ENCODE peak calls at places on chromosomes 5 and 9, in five cellular contexts. H is tibial artery, F is lower lobe of right lung, E is aorta, M is PC-9. B is an unnamed sample. For H3K4me1, the result is how much of the 10 kb centered on the place peaks cover.

GRCh38 chr5:53922508-53923498 is 362.4 kb downstream of the NDUFS4 start:
- DNase-seq in E (no peak), F (no peak), M (no peak), H (no peak), B (no peak)

GRCh38 chr9:4111233-4112000 is 188.5 kb downstream of the GLIS3 start:
- DNase-seq in E (no peak), H (no peak), F (no peak), M (no peak), B (no peak)

GRCh38 chr9:135480071-135480941 is 724 bp downstream of the PPP1R26 start:
- DNase-seq in F (peak), M (no peak), E (no peak), H (no peak), B (no peak)

GRCh38 chr5:41519801-41520200 is 9.4 kb upstream of the PLCXD3 start:
- DNase-seq in H (no peak), E (no peak), F (no peak), M (no peak), B (no peak)

GRCh38 chr5:80963966-80964481 is 3.9 kb downstream of the RASGRF2 start:
- DNase-seq in M (no peak), E (no peak), H (no peak), F (no peak), B (no peak)

GRCh38 chr9:97807681-97808080 is 45.3 kb upstream of the FOXE1 start:
- DNase-seq in E (no peak), M (peak), F (no peak), H (no peak), B (no peak)

GRCh38 chr9:82490019-82490499 is 501.5 kb downstream of the SPATA31D1 start:
- DNase-seq in M (no peak), E (no peak), H (no peak), F (no peak), B (no peak)

GRCh38 chr9:127854169-127854833 is at the start of gene ENG:
- DNase-seq in M (peak), F (peak), H (peak), E (peak), B (peak)

GRCh38 chr9:120438111-120438510 is 141.9 kb downstream of the CDK5RAP2 start:
- DNase-seq in F (no peak), M (no peak), H (no peak), E (no peak), B (no peak)

GRCh38 chr5:121949885-121950284 is 11.9 kb upstream of the SRFBP1 start:
- DNase-seq in H (no peak), M (no peak), E (no peak), F (no peak), B (no peak)

GRCh38 chr5:169751490-169751889 is 114.4 kb downstream of the DOCK2 start:
- DNase-seq in H (no peak), M (no peak), F (no peak), E (no peak), B (no peak)

GRCh38 chr9:21160178-21160577 is 6.3 kb downstream of the IFNA21 start:
- DNase-seq in F (no peak), H (no peak), M (no peak), E (no peak), B (no peak)

GRCh38 chr9:107295995-107296394 is 12.9 kb downstream of the RAD23B start:
- DNase-seq in M (no peak), H (no peak), E (no peak), F (no peak), B (no peak)

GRCh38 chr5:111829701-111830100 is 72.7 kb upstream of the NREP start:
- DNase-seq in E (no peak), M (no peak), H (no peak), F (no peak), B (no peak)

GRCh38 chr5:157026789-157027424 is 32.0 kb downstream of the HAVCR1 start:
- DNase-seq in H (no peak), F (no peak), M (peak), E (no peak), B (no peak)

GRCh38 chr9:121399883-121400607 is 30.0 kb upstream of the STOM start:
- DNase-seq in H (no peak), F (no peak), M (peak), E (no peak), B (no peak)

GRCh38 chr9:125829743-125830142 is 82.6 kb downstream of the PBX3 start:
- DNase-seq in F (no peak), M (no peak), H (peak), E (no peak), B (no peak)

GRCh38 chr5:14469485-14470377 is 111.9 kb upstream of the OTULINL start:
- DNase-seq in M (no peak), E (no peak), F (no peak), H (no peak), B (no peak)

GRCh38 chr9:8733096-8733954 is 933.7 kb upstream of the DMAC1 start:
- DNase-seq in E (peak), F (no peak), M (no peak), H (peak), B (no peak)

GRCh38 chr5:149283611-149284480 is 12.2 kb downstream of the AFAP1L1 start:
- DNase-seq in H (no peak), E (no peak), M (no peak), F (no peak), B (no peak)

GRCh38 chr5:149282027-149282965 is 10.6 kb downstream of the AFAP1L1 start:
- DNase-seq in M (no peak), E (no peak), F (no peak), H (no peak), B (peak)

GRCh38 chr5:149280802-149281201 is 9.1 kb downstream of the AFAP1L1 start:
- DNase-seq in F (no peak), H (no peak), M (no peak), E (no peak), B (no peak)

GRCh38 chr5:149284501-149284900 is 12.8 kb downstream of the AFAP1L1 start:
- DNase-seq in E (no peak), H (peak), M (no peak), F (no peak), B (peak)

GRCh38 chr5:149282966-149283332 is 11.3 kb downstream of the AFAP1L1 start:
- DNase-seq in M (no peak), F (no peak), E (no peak), H (no peak), B (no peak)
- H3K4me1 ChIP-seq in M (under half), F (under half), E (under half), H (under half), B (half or more)

GRCh38 chr5:110053824-110054223 is 364.1 kb downstream of the MAN2A1 start:
- DNase-seq in F (no peak), M (no peak), E (no peak), H (no peak), B (no peak)
- H3K4me1 ChIP-seq in F (under half), M (under half), E (under half), H (under half), B (under half)

DNA sequence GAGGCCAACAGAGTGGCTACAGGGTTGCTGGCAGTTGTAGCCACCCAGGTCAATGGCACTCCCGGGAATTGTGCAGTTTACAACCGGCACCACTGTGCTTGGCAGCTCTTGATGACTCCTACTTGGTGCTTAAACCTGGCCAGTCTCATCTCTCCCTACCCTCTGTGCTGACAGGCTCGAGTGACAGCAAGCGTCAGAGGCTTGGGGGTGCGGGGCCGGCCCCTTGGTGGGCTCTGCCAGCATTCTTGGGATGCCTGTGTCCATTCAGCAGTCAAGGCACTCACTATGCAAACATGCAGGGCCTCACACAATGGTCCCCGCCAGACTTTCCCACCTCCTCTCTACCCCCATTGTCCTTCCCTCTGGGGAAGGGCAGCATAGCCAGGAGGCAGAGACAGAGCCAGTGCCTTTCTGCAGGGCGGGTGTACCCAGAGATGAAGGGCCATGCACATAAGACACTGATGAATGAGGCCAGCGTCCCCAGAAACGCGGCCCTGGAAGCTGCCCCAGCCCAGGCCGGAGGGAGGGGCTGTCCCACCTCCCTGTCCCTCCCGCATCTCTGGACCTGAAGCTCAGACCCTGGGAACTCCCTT is 26.3 kb upstream of the NOTCH1 start:
- DNase-seq in M (no peak), E (peak), F (no peak), H (no peak), B (peak)
- H3K4me1 ChIP-seq in M (under half), E (under half), F (under half), H (half or more), B (under half)

GRCh38 chr9:133137451-133138231 is 16.6 kb upstream of the RALGDS start:
- DNase-seq in F (peak), E (peak), H (no peak), M (no peak), B (peak)

GRCh38 chr9:133133680-133134418 is 12.8 kb upstream of the RALGDS start:
- DNase-seq in H (peak), F (peak), E (peak), M (peak), B (peak)

GRCh38 chr9:133135193-133135745 is 14.2 kb upstream of the RALGDS start:
- DNase-seq in H (peak), M (peak), E (peak), F (peak), B (peak)

GRCh38 chr9:133132174-133132573 is 11.1 kb upstream of the RALGDS start:
- DNase-seq in H (no peak), E (no peak), F (no peak), M (no peak), B (no peak)

DNA sequence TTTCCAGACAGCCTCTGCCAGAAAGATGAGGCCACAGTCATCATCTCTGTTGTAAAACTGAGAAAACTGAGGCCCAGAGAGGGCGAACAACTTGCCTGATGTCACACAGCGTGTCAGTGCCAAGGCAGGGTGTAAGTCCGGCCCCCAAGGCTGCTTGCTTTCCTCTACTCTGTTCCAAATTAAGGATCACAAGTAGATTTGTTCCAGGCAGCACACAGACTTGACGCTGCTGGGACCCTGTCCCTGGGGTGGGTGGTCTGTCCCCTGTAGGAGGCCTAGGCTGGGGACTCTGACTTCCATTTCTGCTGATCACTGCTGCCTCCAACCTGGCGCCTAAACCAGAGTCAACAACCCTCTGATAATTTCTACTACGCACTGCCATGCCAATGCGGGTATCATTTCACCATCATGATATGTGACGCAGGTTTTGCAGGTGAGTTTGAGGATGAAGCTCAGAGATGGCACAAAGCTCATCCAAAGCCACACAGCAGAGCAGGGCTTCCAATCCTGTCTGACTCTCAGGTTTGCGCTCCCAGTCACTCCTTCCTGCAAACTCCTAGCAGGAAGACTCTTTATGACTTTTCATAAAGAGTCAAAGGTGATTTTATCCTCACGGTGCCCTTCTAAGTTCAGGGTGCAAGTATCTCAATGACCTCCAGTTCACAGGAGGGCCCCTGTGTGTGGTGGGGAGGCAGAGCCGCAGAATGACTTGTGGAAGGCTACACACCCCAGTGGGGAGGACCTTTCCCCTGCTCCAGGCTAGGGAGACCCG is 13.6 kb upstream of the RALGDS start:
- DNase-seq in E (no peak), H (no peak), M (no peak), F (no peak), B (no peak)
- H3K4me1 ChIP-seq in E (under half), H (half or more), M (under half), F (half or more), B (half or more)

B was measured in psoas muscle.